ENCODE peak calls at places on chromosomes 11 and 22, in eight cellular contexts. E, M, U, B, N, F, H and R are unnamed samples.
A peak's percentile ranks its signal among the peaks of the same experiment; 100 is the strongest.

GRCh38 chr22:45742866-45743450 is 71.3 kb downstream of the ATXN10 start:
- DNase-seq in U (peak; percentile 14), M (peak; percentile 86), F (no peak), B (no peak), H (no peak), N (no peak), E (no peak), R (no peak)

GRCh38 chr11:74683279-74683871 is 47.9 kb downstream of the CHRDL2 start:
- DNase-seq in E (no peak), B (no peak), U (no peak), N (no peak), F (peak; percentile 36), M (peak; percentile 69), H (no peak), R (no peak)

GRCh38 chr11:104799251-104799650 is 99.0 kb downstream of the CASP12 start:
- DNase-seq in F (no peak), H (no peak), N (no peak), E (no peak), U (no peak), B (no peak), M (no peak), R (no peak)

GRCh38 chr22:41543854-41544670 is at the start of gene POLR3H:
- DNase-seq in U (peak; percentile 91), E (peak; percentile 96), B (peak; percentile 98), M (peak; percentile 99), H (peak; percentile 93), F (peak; percentile 99), N (peak; percentile 96), R (peak; percentile 78)

GRCh38 chr22:32712644-32713355 is 88.7 kb upstream of the TIMP3 start:
- DNase-seq in H (no peak), E (no peak), F (no peak), N (no peak), U (no peak), B (no peak), M (no peak), R (no peak)

GRCh38 chr22:22487869-22488597 is 20.5 kb downstream of the ZNF280B start:
- DNase-seq in E (no peak), H (no peak), B (no peak), F (no peak), N (no peak), U (no peak), M (no peak), R (no peak)

GRCh38 chr11:74948546-74948897 is 369 bp downstream of the XRRA1 start:
- DNase-seq in M (peak; percentile 46), E (no peak), U (no peak), H (no peak), N (no peak), B (no peak), F (no peak), R (peak; percentile 22)

GRCh38 chr11:133153031-133153430 is 379.3 kb downstream of the OPCML start:
- DNase-seq in B (no peak), E (no peak), N (no peak), U (no peak), M (no peak), F (no peak), H (no peak), R (no peak)

GRCh38 chr11:95108159-95108611 is 18.5 kb downstream of the ENDOD1 start:
- DNase-seq in U (no peak), M (no peak), N (no peak), E (no peak), F (peak; percentile 24), B (no peak), H (no peak), R (peak; percentile 34)

GRCh38 chr11:46279393-46280099 is 2.1 kb downstream of the CREB3L1 start:
- DNase-seq in M (peak; percentile 70), U (no peak), B (no peak), H (no peak), N (no peak), F (peak; percentile 76), E (no peak), R (no peak)

GRCh38 chr11:85748455-85748891 is 62.5 kb downstream of the SYTL2 start:
- DNase-seq in H (no peak), N (no peak), U (no peak), B (no peak), F (no peak), M (no peak), E (no peak), R (no peak)

GRCh38 chr11:133840479-133840941 is 4.8 kb downstream of the SPATA19 start:
- DNase-seq in H (no peak), B (no peak), N (no peak), F (no peak), E (no peak), M (no peak), U (no peak), R (no peak)

GRCh38 chr11:20161923-20162322 is 1.6 kb upstream of the DBX1 start:
- DNase-seq in E (no peak), B (no peak), U (no peak), M (no peak), H (no peak), N (no peak), F (no peak), R (no peak)

GRCh38 chr11:92707173-92707619 is 262.3 kb upstream of the MTNR1B start:
- DNase-seq in N (no peak), U (no peak), E (no peak), F (no peak), B (no peak), H (no peak), M (no peak), R (no peak)

GRCh38 chr11:130272336-130272735 is 42.4 kb downstream of the ZBTB44 start:
- DNase-seq in H (no peak), U (peak; percentile 5), E (no peak), B (no peak), F (no peak), N (no peak), M (no peak), R (no peak)

GRCh38 chr11:43852057-43852636 is 28.5 kb upstream of the ALKBH3 start:
- DNase-seq in N (peak; percentile 66), B (peak; percentile 73), M (peak; percentile 86), E (peak; percentile 54), F (no peak), H (peak; percentile 47), U (no peak), R (peak; percentile 41)

GRCh38 chr11:82733444-82734119 is at the start of gene FAM181B:
- DNase-seq in F (peak; percentile 32), U (no peak), E (no peak), M (peak; percentile 38), N (peak; percentile 27), B (no peak), H (peak; percentile 82), R (no peak)

GRCh38 chr11:93659841-93660240 is 1.6 kb upstream of the CEP295 start:
- DNase-seq in B (no peak), F (no peak), N (no peak), M (no peak), E (no peak), U (no peak), H (no peak), R (no peak)

GRCh38 chr22:31893460-31893859 is 50.9 kb upstream of the YWHAH start:
- DNase-seq in M (no peak), B (no peak), N (no peak), U (no peak), H (no peak), E (no peak), F (no peak), R (no peak)

GRCh38 chr22:33902073-33902472 is 18.2 kb downstream of the LARGE1 start:
- DNase-seq in N (no peak), U (no peak), F (no peak), H (no peak), B (no peak), M (no peak), E (no peak), R (no peak)

GRCh38 chr22:35749808-35750207 is 32.1 kb downstream of the APOL5 start:
- DNase-seq in N (peak; percentile 92), E (no peak), U (peak; percentile 46), B (no peak), F (no peak), M (no peak), H (no peak), R (no peak)

GRCh38 chr11:5719703-5720495 is 16.3 kb upstream of the OR56B1 start:
- DNase-seq in B (no peak), H (no peak), F (no peak), N (no peak), E (no peak), U (no peak), M (peak; percentile 10), R (no peak)

GRCh38 chr11:128451651-128452470 is 135.5 kb downstream of the ETS1 start:
- DNase-seq in U (no peak), M (peak; percentile 80), H (no peak), F (peak; percentile 62), E (no peak), B (no peak), N (no peak), R (no peak)

GRCh38 chr11:102603091-102603490 is 22.0 kb downstream of the MMP20 start:
- DNase-seq in N (peak; percentile 11), U (no peak), H (no peak), M (peak; percentile 37), E (no peak), B (no peak), F (no peak), R (no peak)

GRCh38 chr11:87722756-87723599 is 452.3 kb downstream of the RAB38 start:
- DNase-seq in U (no peak), H (no peak), F (no peak), E (no peak), B (no peak), N (peak; percentile 31), M (peak; percentile 56), R (peak; percentile 7)

GRCh38 chr11:8826145-8826786 is 84.7 kb upstream of the AKIP1 start:
- DNase-seq in H (no peak), F (no peak), E (no peak), N (no peak), U (no peak), M (peak; percentile 68), B (no peak), R (no peak)

GRCh38 chr11:122287401-122287800 is 171.4 kb upstream of the BLID start:
- DNase-seq in E (no peak), H (no peak), U (no peak), F (no peak), B (no peak), N (no peak), M (no peak), R (no peak)